ENCODE peak calls at places on chromosome 18, in seven cellular contexts. T is SW480; G is neural crest cell; H is activated CD4-positive, alpha-beta T cell treated with anti-CD3 and anti-CD28 coated beads, Interleukin-2, amount 10 ng/mL, durations not matched to agents 7 days and 5 days; V is KBM-7; L is HT1080; I is WTC11. O is an unnamed sample.

GRCh38 chr18:35303610-35304009 is 13.6 kb upstream of the ZSCAN30 start:
- DNase-seq in T (no peak), G (no peak), H (no peak), V (no peak), L (no peak), I (no peak), O (no peak)

GRCh38 chr18:35610724-35611123 is 29.2 kb downstream of the GALNT1 start:
- DNase-seq in T (no peak), G (no peak), H (no peak), V (no peak), L (no peak), I (no peak), O (no peak)

GRCh38 chr18:62334110-62334509 is 9.0 kb downstream of the TNFRSF11A start:
- DNase-seq in T (no peak), G (no peak), H (no peak), V (no peak), L (peak), I (no peak), O (peak)

GRCh38 chr18:53025247-53025646 is 685.2 kb downstream of the DCC start:
- DNase-seq in T (no peak), G (no peak), H (no peak), V (no peak), L (no peak), I (no peak), O (no peak)

GRCh38 chr18:78753240-78753639 is 226.4 kb upstream of the SALL3 start:
- DNase-seq in T (no peak), G (no peak), H (no peak), V (no peak), L (no peak), I (no peak), O (no peak)

GRCh38 chr18:60452424-60452823 is 79.8 kb upstream of the MC4R start:
- DNase-seq in T (no peak), G (no peak), H (no peak), V (no peak), L (peak), I (no peak), O (no peak)

GRCh38 chr18:39806519-39806918 is 2148.5 kb upstream of the PIK3C3 start:
- DNase-seq in T (no peak), G (no peak), H (no peak), V (peak), L (peak), I (no peak), O (no peak)

GRCh38 chr18:64055019-64055418 is 85.1 kb downstream of the SERPINB8 start:
- DNase-seq in T (no peak), G (no peak), H (no peak), V (no peak), L (no peak), I (no peak), O (no peak)

GRCh38 chr18:5285326-5285725 is 10.2 kb downstream of the ZBTB14 start:
- DNase-seq in T (no peak), G (no peak), H (no peak), V (no peak), L (no peak), I (no peak), O (no peak)

GRCh38 chr18:55794288-55795052 is 206.5 kb upstream of the TCF4 start:
- DNase-seq in T (no peak), G (no peak), H (no peak), V (no peak), L (no peak), I (no peak), O (no peak)

GRCh38 chr18:34738173-34738894 is 28.2 kb downstream of the DTNA start:
- DNase-seq in T (peak), G (no peak), H (no peak), V (no peak), L (peak), I (no peak), O (no peak)

GRCh38 chr18:65752625-65753325 is 2.0 kb downstream of the CDH7 start:
- DNase-seq in T (no peak), G (no peak), H (no peak), V (no peak), L (no peak), I (no peak), O (no peak)

GRCh38 chr18:80239830-80240229 is 7.5 kb downstream of the PARD6G start:
- DNase-seq in T (no peak), G (no peak), H (no peak), V (no peak), L (no peak), I (no peak), O (no peak)

GRCh38 chr18:58697131-58697530 is 25.9 kb downstream of the MALT1 start:
- DNase-seq in T (no peak), G (no peak), H (no peak), V (no peak), L (no peak), I (no peak), O (no peak)

GRCh38 chr18:7458873-7459272 is 108.2 kb upstream of the PTPRM start:
- DNase-seq in T (no peak), G (no peak), H (no peak), V (no peak), L (no peak), I (no peak), O (no peak)

GRCh38 chr18:22342625-22343024 is 75.1 kb downstream of the CTAGE1 start:
- DNase-seq in T (no peak), G (no peak), H (no peak), V (no peak), L (peak), I (no peak), O (no peak)

GRCh38 chr18:43661570-43661969 is 384.3 kb upstream of the SYT4 start:
- DNase-seq in T (peak), G (no peak), H (no peak), V (peak), L (peak), I (peak), O (peak)

GRCh38 chr18:48862116-48862515 is 88.6 kb downstream of the SMAD7 start:
- DNase-seq in T (no peak), G (no peak), H (no peak), V (no peak), L (no peak), I (no peak), O (no peak)

GRCh38 chr18:51330739-51331138 is 133.3 kb upstream of the MEX3C start:
- DNase-seq in T (no peak), G (no peak), H (no peak), V (no peak), L (no peak), I (no peak), O (no peak)

GRCh38 chr18:79846936-79847557 is 49.3 kb downstream of the KCNG2 start:
- DNase-seq in T (no peak), G (no peak), H (no peak), V (no peak), L (no peak), I (no peak), O (no peak)